ENCODE peak calls at places on chromosomes 16 and 17, in seven cellular contexts. L, W, G, I, D, Z and C are unnamed samples.

GRCh38 chr16:68074850-68075249 is 10.3 kb upstream of the NFATC3 start:
- DNase-seq in Z (peak; percentile 68), G (no peak), L (no peak), W (no peak), D (no peak), I (no peak), C (peak; percentile 45)

GRCh38 chr16:85935957-85936760 is 37.2 kb downstream of the IRF8 start:
- DNase-seq in Z (no peak), L (no peak), D (no peak), G (peak; percentile 62), I (no peak), W (no peak), C (peak; percentile 23)

GRCh38 chr16:78919852-78920251 is 680.7 kb downstream of the MAF start:
- DNase-seq in G (no peak), Z (no peak), D (no peak), L (no peak), W (no peak), I (no peak), C (no peak)

GRCh38 chr17:42378597-42379594 is 9.3 kb downstream of the STAT3 start:
- DNase-seq in I (no peak), W (no peak), L (no peak), Z (no peak), G (peak; percentile 67), D (no peak), C (no peak)

GRCh38 chr17:202501-202951 is 21.1 kb upstream of the DOC2B start:
- DNase-seq in G (no peak), W (no peak), Z (no peak), D (no peak), I (no peak), L (no peak), C (no peak)

GRCh38 chr17:77842906-77843249 is 115.6 kb upstream of the TNRC6C start:
- DNase-seq in Z (no peak), W (no peak), L (no peak), D (no peak), G (no peak), I (no peak), C (no peak)

GRCh38 chr16:67068212-67068753 is 39.3 kb downstream of the CBFB start:
- DNase-seq in I (no peak), W (no peak), Z (no peak), D (no peak), L (no peak), G (no peak), C (no peak)

GRCh38 chr16:30972872-30973271 is 12.1 kb upstream of the HSD3B7 start:
- DNase-seq in Z (peak; percentile 40), G (no peak), W (no peak), L (no peak), I (peak; percentile 32), D (no peak), C (no peak)

GRCh38 chr17:63837480-63837879 is 5.0 kb downstream of the SMARCD2 start:
- DNase-seq in G (no peak), Z (no peak), L (no peak), D (no peak), I (no peak), W (no peak), C (no peak)

GRCh38 chr17:199195-199604 is 17.8 kb upstream of the DOC2B start:
- DNase-seq in I (no peak), G (no peak), L (no peak), W (no peak), D (no peak), Z (peak; percentile 70), C (no peak)

GRCh38 chr17:7215652-7216139 is 3.9 kb downstream of the DLG4 start:
- DNase-seq in D (peak; percentile 16), G (no peak), L (no peak), W (no peak), Z (no peak), I (peak; percentile 41), C (no peak)